ENCODE peak calls at places on chromosomes 1 and 21, in five cellular contexts. H, U, D, O and X are unnamed samples. For H3K9me3, the result is how much of the 10 kb centered on the place peaks cover.

GRCh38 chr1:1550591-1551432 is 10.4 kb upstream of the TMEM240 start:
- DNase-seq in H (peak), U (no peak), D (no peak), O (peak), X (no peak)

GRCh38 chr1:241311056-241311746 is 45.8 kb downstream of the RGS7 start:
- DNase-seq in H (no peak), U (no peak), D (no peak), O (no peak), X (no peak)

GRCh38 chr1:91529856-91530255 is 29.2 kb downstream of the CDC7 start:
- DNase-seq in H (no peak), U (no peak), D (no peak), O (no peak), X (no peak)

GRCh38 chr1:231727171-231727570 is 100.6 kb downstream of the DISC1 start:
- DNase-seq in H (no peak), U (no peak), D (no peak), O (no peak), X (no peak)

GRCh38 chr1:7579831-7580804 is 191.0 kb upstream of the VAMP3 start:
- DNase-seq in H (no peak), U (no peak), D (peak), O (no peak), X (no peak)

GRCh38 chr1:49052102-49052501 is 275.4 kb upstream of the BEND5 start:
- DNase-seq in H (no peak), U (no peak), D (no peak), O (no peak), X (no peak)

GRCh38 chr1:71490432-71490831 is 409.6 kb upstream of the ZRANB2 start:
- DNase-seq in H (no peak), U (no peak), D (no peak), O (no peak), X (no peak)

GRCh38 chr1:68046423-68046822 is 4.0 kb downstream of the DIRAS3 start:
- DNase-seq in H (no peak), U (no peak), D (no peak), O (no peak), X (no peak)

GRCh38 chr21:26565546-26565945 is 7.5 kb downstream of the CYYR1 start:
- DNase-seq in H (no peak), U (no peak), D (no peak), O (no peak), X (no peak)

GRCh38 chr1:14598007-14598497 is 433 bp upstream of the KAZN start:
- DNase-seq in H (no peak), U (no peak), D (no peak), O (no peak), X (no peak)

GRCh38 chr1:27634166-27634981 is 611 bp downstream of the FGR start:
- DNase-seq in H (no peak), U (no peak), D (peak), O (no peak), X (no peak)

GRCh38 chr1:23399229-23399628 is 25.3 kb downstream of the TCEA3 start:
- DNase-seq in H (no peak), U (no peak), D (no peak), O (no peak), X (no peak)

GRCh38 chr1:21100496-21100895 is 76.2 kb downstream of the EIF4G3 start:
- DNase-seq in H (peak), U (no peak), D (no peak), O (no peak), X (no peak)

GRCh38 chr1:1230656-1231399 is 973 bp downstream of the SDF4 start:
- DNase-seq in H (peak), U (no peak), D (no peak), O (peak), X (no peak)

GRCh38 chr1:185499986-185500626 is 183.1 kb upstream of the IVNS1ABP start:
- DNase-seq in H (no peak), U (no peak), D (no peak), O (no peak), X (no peak)

GRCh38 chr1:199029401-199029800 is 390.6 kb downstream of the PTPRC start:
- DNase-seq in H (no peak), U (no peak), D (no peak), O (no peak), X (no peak)

GRCh38 chr1:231862611-231863010 is 236.0 kb downstream of the DISC1 start:
- DNase-seq in H (no peak), U (no peak), D (peak), O (no peak), X (no peak)

GRCh38 chr1:202162418-202163280 is 2.2 kb upstream of the PTPN7 start:
- DNase-seq in H (no peak), U (no peak), D (no peak), O (no peak), X (no peak)

GRCh38 chr21:42495027-42495426 is 997 bp downstream of the RSPH1 start:
- DNase-seq in H (no peak), U (no peak), D (no peak), O (no peak), X (no peak)

GRCh38 chr1:156295391-156295947 is at the start of gene GLMP:
- DNase-seq in H (peak), U (peak), D (peak), O (peak), X (peak)

GRCh38 chr1:85502171-85502570 is 37.2 kb upstream of the DDAH1 start:
- DNase-seq in H (peak), U (no peak), D (no peak), O (peak), X (no peak)

GRCh38 chr21:37407719-37408455 is 41.3 kb downstream of the DYRK1A start:
- DNase-seq in H (no peak), U (no peak), D (no peak), O (no peak), X (no peak)

GRCh38 chr1:202501281-202501680 is 152.8 kb downstream of the PPP1R12B start:
- DNase-seq in H (peak), U (no peak), D (no peak), O (peak), X (no peak)

GRCh38 chr1:9784508-9785133 is 39.1 kb downstream of the CLSTN1 start:
- DNase-seq in H (peak), U (peak), D (peak), O (peak), X (no peak)

GRCh38 chr1:23273450-23274133 is 56.3 kb upstream of the HTR1D start:
- DNase-seq in H (peak), U (no peak), D (no peak), O (peak), X (no peak)

GRCh38 chr1:102182603-102183260 is 186.0 kb upstream of the OLFM3 start:
- DNase-seq in H (no peak), U (no peak), D (no peak), O (no peak), X (no peak)

GRCh38 chr21:45356251-45356650 is 48.7 kb upstream of the COL18A1 start:
- DNase-seq in H (no peak), U (no peak), D (peak), O (peak), X (no peak)

GRCh38 chr1:86825294-86825693 is 88.6 kb downstream of the SELENOF start:
- DNase-seq in H (no peak), U (no peak), D (no peak), O (no peak), X (no peak)

GRCh38 chr1:113215015-113215414 is 142.0 kb downstream of the LRIG2 start:
- DNase-seq in H (no peak), U (no peak), D (no peak), O (no peak), X (no peak)

GRCh38 chr1:63622847-63623566 is 29.8 kb downstream of the PGM1 start:
- DNase-seq in H (peak), U (no peak), D (no peak), O (no peak), X (no peak)

GRCh38 chr1:160674415-160674814 is 27.6 kb upstream of the SLAMF1 start:
- DNase-seq in H (no peak), U (no peak), D (no peak), O (no peak), X (no peak)

GRCh38 chr1:220544901-220545303 is 17.0 kb downstream of the MARK1 start:
- DNase-seq in H (no peak), U (no peak), D (no peak), O (peak), X (no peak)
- TF ChIP-seq CTCF in H (no peak), U (no peak), D (no peak), O (peak), X (no peak)

DNA sequence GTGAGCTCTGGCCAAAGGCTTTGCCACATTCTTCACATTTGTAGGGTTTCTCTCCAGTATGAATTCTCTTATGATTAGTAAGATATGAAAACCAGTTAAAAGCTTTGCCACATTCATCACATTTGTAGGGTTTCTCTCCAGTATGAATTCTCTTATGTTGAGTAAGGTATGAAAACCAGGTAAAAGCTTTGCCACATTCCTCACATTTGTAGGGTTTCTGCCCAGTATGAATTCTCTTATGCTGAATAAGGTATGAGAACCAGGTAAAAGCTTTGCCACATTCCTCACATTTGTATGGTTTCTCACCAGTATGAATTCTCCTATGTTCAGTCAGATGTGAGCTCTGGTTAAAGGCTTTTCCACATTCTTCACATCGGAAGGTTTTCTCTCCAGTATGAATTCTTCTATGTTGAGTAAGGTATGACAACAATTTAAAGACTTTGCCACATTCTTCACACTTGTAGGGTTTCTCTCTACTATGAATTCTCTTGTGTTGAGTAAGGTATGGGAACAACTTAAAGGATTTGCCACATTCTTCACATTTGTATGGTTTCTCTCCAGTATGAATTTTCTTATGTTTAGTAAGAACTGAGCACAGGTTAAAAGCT is 20.7 kb downstream of the ZNF695 start:
- DNase-seq in H (no peak), U (no peak), D (no peak), O (no peak), X (no peak)
- H3K9me3 ChIP-seq in H (under half), U (half or more), D (half or more), O (half or more), X (under half)

GRCh38 chr1:242842094-242842493 is 317.6 kb upstream of the PLD5 start:
- DNase-seq in H (no peak), U (no peak), D (no peak), O (no peak), X (no peak)
- TF ChIP-seq CTCF in H (no peak), U (no peak), D (no peak), O (peak), X (no peak)

GRCh38 chr1:248613742-248614141 is 16.2 kb upstream of the OR2T10 start:
- DNase-seq in H (no peak), U (no peak), D (no peak), O (no peak), X (no peak)
- H3K9me3 ChIP-seq in H (under half), U (under half), D (under half), O (under half), X (under half)

GRCh38 chr1:167059045-167059728 is 31.0 kb downstream of the GPA33 start:
- DNase-seq in H (peak), U (peak), D (peak), O (peak), X (peak)

GRCh38 chr1:167054946-167055630 is 35.1 kb downstream of the GPA33 start:
- DNase-seq in H (no peak), U (no peak), D (no peak), O (no peak), X (no peak)

GRCh38 chr1:167056529-167057296 is 33.5 kb downstream of the GPA33 start:
- DNase-seq in H (no peak), U (no peak), D (no peak), O (no peak), X (no peak)

GRCh38 chr1:167059729-167060107 is 30.5 kb downstream of the GPA33 start:
- DNase-seq in H (no peak), U (no peak), D (no peak), O (no peak), X (no peak)

GRCh38 chr1:167057297-167057688 is 32.9 kb downstream of the GPA33 start:
- DNase-seq in H (peak), U (no peak), D (peak), O (peak), X (no peak)
- TF ChIP-seq CTCF in H (peak), U (no peak), D (peak), O (peak), X (peak)

DNA sequence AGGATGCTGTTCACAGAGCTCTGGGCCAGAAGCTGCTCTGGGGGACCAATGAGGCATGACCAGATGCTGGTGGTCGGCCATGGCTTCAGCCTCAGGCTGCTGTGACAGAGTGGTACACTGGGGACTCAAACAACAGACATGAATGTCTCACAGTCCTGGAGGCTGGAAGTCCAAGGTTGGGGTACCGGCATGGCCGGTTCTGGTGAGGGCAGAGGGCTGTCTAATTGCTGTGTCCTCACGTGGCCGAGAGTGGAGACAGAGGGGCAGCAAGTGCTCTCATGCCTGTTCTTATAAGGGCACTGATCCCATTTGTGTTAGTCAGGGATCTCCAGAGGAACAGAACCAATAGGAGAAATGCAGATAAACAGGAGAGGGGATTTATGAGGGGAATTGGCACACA is 253.5 kb upstream of the C1orf174 start:
- DNase-seq in H (no peak), U (no peak), D (no peak), O (no peak), X (no peak)
- H3K9me3 ChIP-seq in H (under half), U (under half), D (under half), O (under half), X (under half)